ENCODE peak calls at places on chromosomes 11 and 22, in five cellular contexts. X is OCI-LY7, R is psoas muscle, Z is progenitor cell of endocrine pancreas, U is adrenal gland. S is an unnamed sample.

GRCh38 chr11:80916180-80916811 is 1475.5 kb upstream of the TENM4 start:
- DNase-seq in Z (no peak), X (no peak), U (no peak), R (no peak), S (no peak)

GRCh38 chr22:29524440-29525191 is 28.9 kb downstream of the THOC5 start:
- DNase-seq in Z (peak), U (peak), X (peak), R (no peak), S (peak)

GRCh38 chr11:19844806-19845205 is 132.2 kb downstream of the NAV2 start:
- DNase-seq in Z (no peak), U (no peak), R (no peak), X (no peak), S (no peak)

GRCh38 chr22:49992921-49993648 is 19.5 kb downstream of the IL17REL start:
- DNase-seq in X (peak), U (peak), Z (peak), R (peak), S (peak)

GRCh38 chr11:72876147-72876546 is 61.9 kb downstream of the ATG16L2 start:
- DNase-seq in R (no peak), X (no peak), Z (no peak), U (no peak), S (no peak)

GRCh38 chr11:1761857-1762536 is 1.7 kb downstream of the CTSD start:
- DNase-seq in R (peak), X (no peak), Z (no peak), U (no peak), S (no peak)

GRCh38 chr22:20091690-20092476 is 11.8 kb downstream of the DGCR8 start:
- DNase-seq in Z (no peak), U (no peak), X (no peak), R (no peak), S (no peak)

GRCh38 chr11:48055292-48056132 is 75.2 kb downstream of the PTPRJ start:
- DNase-seq in R (no peak), X (peak), Z (no peak), U (no peak), S (no peak)

GRCh38 chr11:110219011-110219785 is 77.2 kb downstream of the RDX start:
- DNase-seq in X (no peak), Z (no peak), R (no peak), U (no peak), S (no peak)

GRCh38 chr11:94473177-94473799 is 20.4 kb downstream of the MRE11 start:
- DNase-seq in R (no peak), X (no peak), U (no peak), Z (no peak), S (peak)

DNA sequence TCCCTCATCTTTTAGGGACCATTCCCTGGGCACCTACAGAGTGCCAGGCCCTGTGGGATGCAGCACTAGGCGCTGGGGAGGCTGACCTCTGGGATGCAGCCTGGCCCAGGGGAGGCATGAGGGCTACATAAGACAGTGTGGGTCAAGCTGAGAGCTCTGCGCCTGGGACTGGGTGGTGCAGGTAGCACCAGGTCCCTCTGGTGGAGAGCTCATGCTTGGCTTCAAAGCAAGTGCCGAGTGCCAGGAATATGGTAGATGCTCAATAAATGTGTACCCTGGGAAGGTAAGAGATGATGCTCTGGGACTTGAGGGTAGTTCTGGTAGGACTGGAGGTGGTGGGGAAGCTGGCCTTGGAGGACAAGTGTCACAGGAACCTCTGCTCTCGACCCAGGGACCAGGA is 2.0 kb upstream of the MPPED1 start:
- DNase-seq in Z (no peak), X (no peak), R (peak), U (no peak), S (no peak)
- TF ChIP-seq CTCF in Z (no peak), X (no peak), R (no peak), U (no peak), S (no peak)

DNA sequence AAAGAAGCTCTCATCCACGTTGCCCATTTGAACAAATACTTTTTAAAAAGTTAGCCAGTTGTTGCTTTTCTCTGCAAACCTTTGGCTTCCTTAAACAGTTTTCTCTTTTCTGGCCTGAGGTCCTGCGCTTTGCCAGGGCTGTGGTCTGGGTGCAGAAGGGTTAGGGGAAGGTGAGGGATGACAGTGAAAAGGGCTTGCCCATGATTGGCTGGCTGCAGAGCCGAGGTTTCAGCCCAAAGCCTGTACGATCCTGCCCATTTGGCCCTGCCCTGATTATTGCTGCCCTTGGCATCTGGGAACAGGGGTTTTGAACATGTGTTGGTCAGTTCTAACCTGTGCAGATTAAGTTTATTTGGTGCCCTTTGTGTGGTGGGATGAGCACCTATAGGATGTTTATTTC is 1.5 kb downstream of the INCENP start:
- DNase-seq in Z (no peak), U (no peak), X (peak), R (no peak), S (no peak)
- TF ChIP-seq CTCF in Z (no peak), U (no peak), X (no peak), R (no peak), S (no peak)

DNA sequence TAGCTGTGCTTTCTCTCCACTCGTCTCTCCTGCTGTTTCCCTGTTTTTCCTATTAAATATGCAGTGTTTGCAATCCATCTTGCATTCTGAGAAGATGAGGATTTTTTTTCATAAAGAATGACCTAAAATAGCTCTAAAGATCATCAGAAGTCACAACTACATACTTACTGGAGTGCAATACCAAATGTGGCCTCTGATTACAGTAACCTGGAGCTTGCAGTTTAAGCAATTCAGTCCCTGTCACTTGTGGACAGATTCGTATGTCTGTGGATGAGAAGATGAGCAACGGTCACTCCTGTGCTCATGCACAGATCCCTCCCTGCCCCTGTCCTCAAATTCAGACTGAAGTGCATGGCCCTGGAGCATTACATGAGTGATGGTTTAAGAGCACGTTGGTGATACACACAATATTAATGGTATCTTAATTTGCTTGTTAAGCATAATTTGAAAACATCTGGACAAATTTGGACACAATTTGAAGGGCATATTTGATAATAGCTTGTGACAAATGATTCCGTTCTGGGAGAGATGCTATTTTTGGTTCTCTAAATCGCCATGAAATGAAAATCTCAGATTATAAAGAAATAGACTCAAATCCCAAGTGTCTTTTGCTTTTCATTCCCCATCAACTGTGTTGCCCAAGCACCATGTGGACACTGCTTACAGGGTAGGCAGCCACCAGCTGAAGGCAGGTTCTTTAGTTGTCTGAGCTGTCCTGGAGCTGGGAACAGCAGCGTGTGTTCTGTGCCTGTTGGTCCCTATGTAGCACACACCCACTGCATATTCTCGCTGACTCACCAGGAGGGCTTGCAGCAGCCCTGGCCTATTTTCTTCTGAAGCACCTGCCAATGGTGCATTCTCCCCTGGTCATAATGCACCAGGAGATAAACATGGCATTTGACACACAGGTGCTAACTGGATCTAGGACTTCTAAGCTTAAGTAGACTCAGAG is 32.6 kb upstream of the PRAME start:
- DNase-seq in U (peak), X (peak), Z (no peak), R (no peak), S (no peak)
- TF ChIP-seq CTCF in U (no peak), X (peak), Z (no peak), R (no peak), S (no peak)

GRCh38 chr11:60767388-60767811 is 10.7 kb downstream of the MS4A15 start:
- DNase-seq in Z (no peak), R (no peak), U (no peak), X (no peak), S (no peak)

GRCh38 chr11:60764879-60765278 is 8.2 kb downstream of the MS4A15 start:
- DNase-seq in U (no peak), X (no peak), Z (no peak), R (no peak), S (peak)

GRCh38 chr11:60763692-60764369 is 7.2 kb downstream of the MS4A15 start:
- DNase-seq in Z (no peak), R (no peak), U (no peak), X (no peak), S (no peak)

GRCh38 chr11:60766547-60766946 is 9.9 kb downstream of the MS4A15 start:
- DNase-seq in R (no peak), U (no peak), X (no peak), Z (no peak), S (no peak)

GRCh38 chr11:60765355-60765754 is 8.7 kb downstream of the MS4A15 start:
- DNase-seq in Z (no peak), R (no peak), X (no peak), U (no peak), S (no peak)
- TF ChIP-seq CTCF in Z (no peak), R (no peak), X (no peak), U (no peak), S (no peak)

GRCh38 chr11:20909995-20910726 is 240.8 kb downstream of the NELL1 start:
- DNase-seq in Z (no peak), U (no peak), R (no peak), X (no peak), S (no peak)

GRCh38 chr11:20913113-20913512 is 243.7 kb downstream of the NELL1 start:
- DNase-seq in Z (no peak), X (no peak), U (no peak), R (no peak), S (no peak)

GRCh38 chr11:20912046-20912821 is 242.8 kb downstream of the NELL1 start:
- DNase-seq in Z (no peak), R (no peak), X (no peak), U (no peak), S (no peak)
- TF ChIP-seq CTCF in Z (no peak), R (no peak), X (no peak), U (no peak), S (no peak)

DNA sequence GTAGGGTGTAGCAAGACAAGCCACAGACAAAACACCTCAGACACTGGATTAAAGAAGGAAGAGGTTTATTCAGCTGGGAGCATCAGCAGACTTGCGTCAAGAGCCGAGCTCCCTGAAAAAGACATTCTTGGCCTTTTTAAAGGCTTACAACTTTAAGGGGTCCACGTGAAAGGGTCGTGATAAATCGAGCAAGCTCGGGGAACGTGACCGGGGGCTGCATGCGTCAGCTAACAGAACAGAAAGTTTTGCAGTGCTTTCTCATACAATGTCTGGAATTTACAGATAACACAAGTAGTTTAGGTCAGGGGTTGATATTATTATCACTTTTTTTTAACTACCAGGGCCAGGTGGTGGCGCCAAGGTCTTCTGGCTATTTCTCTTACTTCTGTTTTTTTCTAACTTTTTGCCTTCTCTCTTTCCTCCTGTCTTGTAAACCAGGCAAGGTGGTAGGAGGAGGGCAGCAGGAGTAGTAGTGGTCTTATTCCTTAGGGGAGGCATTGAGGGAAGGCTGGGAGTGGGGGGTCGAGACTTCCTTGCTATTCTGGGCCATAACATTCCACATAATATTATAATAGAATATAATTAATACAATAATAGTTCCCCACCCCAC is 631 bp upstream of the ALDH3B1 start:
- DNase-seq in Z (no peak), R (no peak), X (peak), U (peak), S (no peak)
- TF ChIP-seq CTCF in Z (no peak), R (no peak), X (peak), U (no peak), S (peak)

GRCh38 chr11:113663567-113663966 is 42.5 kb downstream of the TMPRSS5 start:
- DNase-seq in R (no peak), U (no peak), X (no peak), Z (no peak), S (no peak)
- TF ChIP-seq CTCF in R (no peak), U (no peak), X (no peak), Z (no peak), S (no peak)

GRCh38 chr11:70415176-70415575 is 16.8 kb downstream of the CTTN start:
- DNase-seq in R (peak), X (no peak), U (no peak), Z (no peak), S (no peak)
- TF ChIP-seq CTCF in R (no peak), X (peak), U (no peak), Z (peak), S (no peak)

DNA sequence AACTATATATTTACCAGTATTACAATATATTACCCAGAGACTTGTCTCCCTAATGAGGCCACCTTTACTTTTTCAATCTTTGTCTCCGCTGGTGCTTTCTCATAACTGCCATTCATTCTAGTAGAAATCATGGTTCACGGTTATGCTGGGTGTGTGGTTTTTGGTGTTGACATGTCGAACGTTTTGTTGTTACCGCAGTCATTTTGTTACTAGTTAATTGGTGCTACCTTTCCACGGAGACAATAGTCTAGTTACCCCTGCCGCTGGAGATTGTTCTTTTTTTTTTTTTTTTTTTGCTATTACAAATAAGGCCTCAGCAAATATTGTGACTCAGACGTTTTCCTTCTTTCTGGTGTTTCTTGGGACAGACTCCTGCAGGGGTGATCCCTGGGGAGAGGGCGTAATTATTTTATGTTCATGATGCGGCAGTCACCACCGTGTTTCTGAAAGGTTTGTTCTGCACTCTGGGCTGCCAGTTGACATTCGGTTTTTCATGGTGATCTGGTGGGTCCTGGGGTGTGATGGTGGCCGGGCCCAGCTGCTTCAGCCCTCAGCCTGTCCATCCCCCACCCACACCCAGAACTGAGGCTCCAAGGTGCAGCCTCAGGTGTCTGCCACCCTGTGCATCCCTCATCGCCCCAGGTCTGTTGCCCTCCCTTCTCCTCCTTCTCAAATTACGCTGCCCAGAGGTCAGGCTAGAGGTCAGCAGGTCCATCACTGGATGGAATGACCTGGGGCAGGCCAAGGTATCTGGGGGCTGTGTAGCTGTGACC is 28.6 kb downstream of the LRP5 start:
- DNase-seq in R (no peak), Z (no peak), X (no peak), U (no peak), S (no peak)
- TF ChIP-seq CTCF in R (no peak), Z (no peak), X (no peak), U (no peak), S (no peak)

S was measured in GM10248.